ENCODE peak calls at places on chromosomes 7 and 10, in five cellular contexts. F, B, T, M and J are unnamed samples.
A peak's percentile ranks its signal among the peaks of the same experiment; 100 is the strongest.

GRCh38 chr10:15329437-15329836 is 41.7 kb downstream of the FAM171A1 start:
- DNase-seq in B (no peak), M (no peak), F (no peak), T (no peak), J (no peak)

GRCh38 chr7:149060161-149060560 is 30.4 kb downstream of the ZNF786 start:
- DNase-seq in F (no peak), T (no peak), B (no peak), M (no peak), J (no peak)

GRCh38 chr7:116731737-116732335 is 59.8 kb downstream of the MET start:
- DNase-seq in F (no peak), B (no peak), T (no peak), M (no peak), J (no peak)

GRCh38 chr10:72009430-72010081 is 45.4 kb downstream of the CHST3 start:
- DNase-seq in B (peak; percentile 69), T (peak; percentile 54), M (peak; percentile 99), F (peak; percentile 27), J (peak; percentile 97)

GRCh38 chr10:62373995-62374861 is at the start of gene ZNF365:
- DNase-seq in B (peak; percentile 48), T (peak; percentile 61), M (no peak), F (peak; percentile 46), J (peak; percentile 82)

GRCh38 chr10:15168296-15168780 is at the start of gene NMT2:
- DNase-seq in B (peak; percentile 91), M (no peak), T (no peak), F (peak; percentile 91), J (peak; percentile 94)

GRCh38 chr10:116833986-116834760 is 15.1 kb upstream of the ENO4 start:
- DNase-seq in T (no peak), M (no peak), F (peak; percentile 77), B (no peak), J (no peak)

GRCh38 chr10:121522841-121523240 is 75.4 kb downstream of the FGFR2 start:
- DNase-seq in B (no peak), F (no peak), M (no peak), T (no peak), J (no peak)

GRCh38 chr7:4102231-4102841 is 579.8 kb upstream of the FOXK1 start:
- DNase-seq in B (no peak), T (no peak), F (no peak), M (no peak), J (no peak)
- H3K4me3 ChIP-seq in B (no peak overlapping the region), T (no peak overlapping the region), F (no peak overlapping the region), M (no peak overlapping the region), J (no peak overlapping the region)

GRCh38 chr7:16395121-16395520 is 26.2 kb downstream of the CRPPA start:
- DNase-seq in M (no peak), F (no peak), T (no peak), B (no peak), J (no peak)

GRCh38 chr7:16399265-16399801 is 22.0 kb downstream of the CRPPA start:
- DNase-seq in M (no peak), F (no peak), T (no peak), B (no peak), J (no peak)

GRCh38 chr7:16398211-16399017 is 22.9 kb downstream of the CRPPA start:
- DNase-seq in F (no peak), T (no peak), M (no peak), B (no peak), J (no peak)

GRCh38 chr7:16396766-16397496 is 24.4 kb downstream of the CRPPA start:
- DNase-seq in B (no peak), T (no peak), F (no peak), M (no peak), J (no peak)

GRCh38 chr7:16397497-16398210 is 23.7 kb downstream of the CRPPA start:
- DNase-seq in M (no peak), B (no peak), T (no peak), F (no peak), J (no peak)
- H3K4me1 ChIP-seq in M (no peaks in the 10 kb centered on the region), B (no peaks in the 10 kb centered on the region), T (no peaks in the 10 kb centered on the region), F (no peaks in the 10 kb centered on the region), J (no peaks in the 10 kb centered on the region)

GRCh38 chr10:103619424-103620356 is 126.2 kb downstream of the NEURL1 start:
- DNase-seq in B (no peak), M (no peak), F (no peak), T (no peak), J (no peak)
- H3K27ac ChIP-seq in B (peak overlapping the region; percentile 56), M (peak overlapping the region; percentile 69), F (no peak overlapping the region), T (no peak overlapping the region), J (peak overlapping the region; percentile 0)

GRCh38 chr7:93923291-93923690 is 1.8 kb downstream of the GNG11 start:
- DNase-seq in F (no peak), M (no peak), T (no peak), B (no peak), J (no peak)
- H3K4me3 ChIP-seq in F (no peak overlapping the region), M (peak overlapping the region; percentile 76), T (peak overlapping the region; percentile 56), B (peak overlapping the region; percentile 59), J (no peak overlapping the region)